ENCODE peak calls at places on chromosome 2, in four cellular contexts. Y is T-helper 17 cell, M is psoas muscle, G is nephron progenitor cell. P is an unnamed sample.

GRCh38 chr2:128318776-128319456 is at the start of gene HS6ST1:
- DNase-seq in Y (peak), M (peak), G (peak), P (peak)

GRCh38 chr2:231028890-231029289 is 8.4 kb upstream of the C2orf72 start:
- DNase-seq in Y (no peak), M (no peak), G (no peak), P (no peak)

GRCh38 chr2:230694241-230694640 is 18.4 kb upstream of the CAB39 start:
- DNase-seq in Y (no peak), M (no peak), G (no peak), P (no peak)

GRCh38 chr2:171320208-171320621 is 113.6 kb downstream of the METTL8 start:
- DNase-seq in Y (no peak), M (no peak), G (no peak), P (no peak)

GRCh38 chr2:233690444-233690843 is 2.2 kb upstream of the UGT1A6 start:
- DNase-seq in Y (no peak), M (no peak), G (no peak), P (no peak)

GRCh38 chr2:23324281-23324680 is 60.7 kb upstream of the KLHL29 start:
- DNase-seq in Y (no peak), M (no peak), G (no peak), P (no peak)

GRCh38 chr2:205372141-205372540 is 310.2 kb upstream of the NRP2 start:
- DNase-seq in Y (no peak), M (no peak), G (no peak), P (no peak)

GRCh38 chr2:51695531-51695930 is 663.6 kb upstream of the NRXN1 start:
- DNase-seq in Y (no peak), M (no peak), G (no peak), P (no peak)

GRCh38 chr2:200455958-200456421 is 53.9 kb downstream of the KCTD18 start:
- DNase-seq in Y (no peak), M (no peak), G (no peak), P (no peak)

GRCh38 chr2:201649442-201649841 is 6.1 kb upstream of the TMEM237 start:
- DNase-seq in Y (no peak), M (no peak), G (no peak), P (no peak)

GRCh38 chr2:120005834-120006521 is 6.9 kb upstream of the EPB41L5 start:
- DNase-seq in Y (no peak), M (no peak), G (no peak), P (no peak)

P was measured in lower leg skin.